ENCODE peak calls at places on chromosomes 6 and 20, in ten cellular contexts. G is AG04450; W is endodermal cell; J is CD8-positive, alpha-beta memory T cell; O is body of pancreas; N is left ventricle myocardium inferior; S is thyroid gland; A is BJ; I is neuronal stem cell; E is aorta. F is an unnamed sample. For H3K27me3, the result is how much of the 10 kb centered on the place peaks cover.

GRCh38 chr6:51934098-51934497 is 153.3 kb downstream of the PKHD1 start:
- DNase-seq in A (no peak), G (no peak), E (no peak), N (no peak), I (no peak), O (no peak), W (peak), S (no peak), J (no peak), F (peak)

GRCh38 chr6:51098801-51099200 is 280.1 kb downstream of the TFAP2B start:
- DNase-seq in G (no peak), N (no peak), A (no peak), E (no peak), I (no peak), O (no peak), W (no peak), J (no peak), S (no peak), F (no peak)

GRCh38 chr20:15387228-15387627 is 1049.8 kb upstream of the FLRT3 start:
- DNase-seq in G (no peak), S (no peak), I (no peak), E (no peak), J (no peak), N (no peak), W (no peak), O (no peak), A (no peak), F (no peak)

GRCh38 chr6:56091159-56091869 is 156.1 kb downstream of the COL21A1 start:
- DNase-seq in J (no peak), O (no peak), N (no peak), A (peak), G (peak), I (no peak), E (no peak), S (no peak), W (no peak), F (no peak)

GRCh38 chr6:12265795-12266194 is 24.4 kb upstream of the EDN1 start:
- DNase-seq in A (no peak), I (no peak), O (no peak), N (no peak), G (no peak), E (no peak), S (no peak), J (no peak), W (no peak), F (no peak)

GRCh38 chr6:46901747-46902362 is 19.9 kb downstream of the ADGRF5 start:
- DNase-seq in G (no peak), S (peak), I (no peak), O (no peak), W (no peak), J (no peak), E (no peak), N (no peak), A (no peak), F (no peak)

GRCh38 chr20:47606414-47607207 is 104.9 kb downstream of the NCOA3 start:
- DNase-seq in A (no peak), I (no peak), N (no peak), J (no peak), W (no peak), O (no peak), S (no peak), E (no peak), G (no peak), F (no peak)

GRCh38 chr6:112231609-112232060 is 22.7 kb downstream of the LAMA4 start:
- DNase-seq in J (no peak), I (no peak), W (no peak), G (no peak), O (no peak), E (no peak), N (no peak), S (no peak), A (peak), F (no peak)

GRCh38 chr20:35305682-35306556 is 13.7 kb upstream of the FAM83C start:
- DNase-seq in G (peak), I (no peak), J (no peak), A (peak), N (no peak), S (no peak), E (peak), O (no peak), W (peak), F (no peak)

GRCh38 chr6:27065183-27065582 is 182.3 kb upstream of the PRSS16 start:
- DNase-seq in J (no peak), A (no peak), O (no peak), N (no peak), W (no peak), G (no peak), S (no peak), E (no peak), I (no peak), F (no peak)

GRCh38 chr20:24951536-24952047 is 2.5 kb downstream of the CST7 start:
- DNase-seq in J (no peak), A (no peak), G (no peak), I (no peak), O (no peak), W (peak), E (no peak), N (no peak), S (no peak), F (no peak)

GRCh38 chr20:19783966-19784401 is 25.9 kb downstream of the RIN2 start:
- DNase-seq in O (peak), J (no peak), N (peak), G (peak), E (no peak), W (no peak), S (peak), A (no peak), I (no peak), F (no peak)

GRCh38 chr20:39661833-39662232 is 699.7 kb downstream of the DHX35 start:
- DNase-seq in N (no peak), S (no peak), J (no peak), A (no peak), W (no peak), E (no peak), O (no peak), I (no peak), G (no peak), F (no peak)

GRCh38 chr6:20952605-20953004 is 418.3 kb downstream of the CDKAL1 start:
- DNase-seq in N (no peak), W (no peak), O (no peak), G (peak), E (no peak), A (peak), J (no peak), I (no peak), S (no peak), F (no peak)

GRCh38 chr6:158416841-158417759 is 104.8 kb downstream of the TULP4 start:
- DNase-seq in J (no peak), O (no peak), E (no peak), G (no peak), I (no peak), N (no peak), S (no peak), W (no peak), A (peak), F (no peak)

GRCh38 chr6:100877851-100878250 is 3.3 kb downstream of the ASCC3 start:
- DNase-seq in N (no peak), W (no peak), O (no peak), I (no peak), A (no peak), J (no peak), G (no peak), E (no peak), S (no peak), F (no peak)
- H3K27me3 ChIP-seq in N (under half), W (under half), O (under half), I (under half), A (under half), J (under half), G (under half), E (under half), S (under half), F (under half)

GRCh38 chr6:100456178-100456880 is 8.4 kb downstream of the SIM1 start:
- DNase-seq in O (no peak), E (no peak), W (no peak), J (no peak), N (no peak), G (no peak), S (no peak), I (no peak), A (no peak), F (peak)

GRCh38 chr6:100455230-100456124 is 9.2 kb downstream of the SIM1 start:
- DNase-seq in A (no peak), S (no peak), I (peak), N (no peak), E (peak), J (no peak), O (peak), W (peak), G (no peak), F (peak)

GRCh38 chr6:100458841-100459154 is 5.9 kb downstream of the SIM1 start:
- DNase-seq in W (no peak), N (no peak), E (no peak), S (no peak), A (no peak), J (no peak), O (no peak), G (no peak), I (no peak), F (no peak)

GRCh38 chr6:100457251-100457990 is 7.3 kb downstream of the SIM1 start:
- DNase-seq in W (peak), A (no peak), E (peak), G (no peak), N (no peak), I (peak), S (no peak), J (no peak), O (no peak), F (peak)

DNA sequence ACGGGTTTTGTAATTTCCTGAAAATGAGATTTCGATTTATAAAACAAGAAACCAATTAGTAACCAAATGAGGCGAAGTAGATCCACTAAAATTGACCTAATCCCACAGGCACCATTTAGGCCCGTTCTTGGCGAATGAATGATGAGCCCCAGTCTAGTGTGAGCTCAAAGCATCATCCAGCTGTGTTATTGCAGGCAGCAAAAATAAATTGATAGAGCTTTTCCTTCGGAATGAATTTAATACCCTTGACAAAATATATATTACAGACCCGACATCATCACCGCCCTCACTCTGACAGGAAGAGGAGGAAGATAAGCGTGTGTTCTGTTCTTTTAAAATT is 7.9 kb downstream of the SIM1 start:
- DNase-seq in I (peak), E (no peak), W (no peak), N (no peak), A (no peak), G (no peak), S (no peak), O (no peak), J (no peak), F (no peak)
- H3K27me3 ChIP-seq in I (half or more), E (under half), W (half or more), N (half or more), A (under half), G (half or more), S (half or more), O (under half), J (half or more), F (half or more)

GRCh38 chr6:363909-364308 is 27.6 kb upstream of the IRF4 start:
- DNase-seq in G (no peak), I (no peak), N (peak), A (no peak), J (no peak), S (no peak), E (peak), W (no peak), O (no peak), F (no peak)

GRCh38 chr6:366389-366788 is 25.2 kb upstream of the IRF4 start:
- DNase-seq in A (no peak), J (no peak), O (no peak), I (no peak), E (no peak), W (no peak), S (no peak), N (no peak), G (no peak), F (no peak)

GRCh38 chr6:366972-367794 is 24.4 kb upstream of the IRF4 start:
- DNase-seq in S (no peak), G (no peak), J (no peak), A (no peak), I (no peak), O (no peak), N (no peak), W (no peak), E (peak), F (no peak)

GRCh38 chr6:364609-365540 is 26.7 kb upstream of the IRF4 start:
- DNase-seq in E (peak), O (no peak), A (no peak), W (no peak), N (no peak), J (no peak), I (no peak), G (no peak), S (no peak), F (no peak)

GRCh38 chr6:365835-366234 is 25.7 kb upstream of the IRF4 start:
- DNase-seq in E (peak), W (no peak), O (no peak), J (no peak), I (no peak), A (no peak), N (no peak), S (no peak), G (no peak), F (no peak)
- H3K27me3 ChIP-seq in E (under half), W (under half), O (under half), J (under half), I (under half), A (under half), N (half or more), S (under half), G (under half), F (under half)

GRCh38 chr20:63138855-63139341 is 77.0 kb downstream of the YTHDF1 start:
- DNase-seq in O (no peak), E (peak), A (no peak), G (no peak), S (no peak), J (no peak), I (no peak), N (no peak), W (no peak), F (no peak)

GRCh38 chr20:63136296-63136695 is 79.6 kb downstream of the YTHDF1 start:
- DNase-seq in G (no peak), I (no peak), W (no peak), S (no peak), J (no peak), A (no peak), N (no peak), O (peak), E (peak), F (no peak)

GRCh38 chr20:63139856-63140255 is 76.1 kb downstream of the YTHDF1 start:
- DNase-seq in O (no peak), I (no peak), G (no peak), W (no peak), E (peak), S (no peak), A (no peak), J (no peak), N (no peak), F (no peak)

GRCh38 chr20:63139369-63139768 is 76.6 kb downstream of the YTHDF1 start:
- DNase-seq in O (no peak), J (no peak), G (no peak), E (peak), S (no peak), A (no peak), W (no peak), N (no peak), I (no peak), F (no peak)

GRCh38 chr20:63137851-63138415 is 78.0 kb downstream of the YTHDF1 start:
- DNase-seq in A (no peak), E (peak), W (no peak), N (no peak), O (no peak), I (no peak), S (no peak), G (no peak), J (no peak), F (no peak)
- H3K27me3 ChIP-seq in A (under half), E (under half), W (under half), N (half or more), O (under half), I (under half), S (under half), G (under half), J (under half), F (under half)

GRCh38 chr20:11277170-11277569 is 603.4 kb upstream of the JAG1 start:
- DNase-seq in N (no peak), G (no peak), I (no peak), E (no peak), W (no peak), A (no peak), O (no peak), J (no peak), S (no peak), F (no peak)
- H3K27me3 ChIP-seq in N (under half), G (under half), I (under half), E (under half), W (under half), A (under half), O (under half), J (under half), S (under half), F (under half)

DNA sequence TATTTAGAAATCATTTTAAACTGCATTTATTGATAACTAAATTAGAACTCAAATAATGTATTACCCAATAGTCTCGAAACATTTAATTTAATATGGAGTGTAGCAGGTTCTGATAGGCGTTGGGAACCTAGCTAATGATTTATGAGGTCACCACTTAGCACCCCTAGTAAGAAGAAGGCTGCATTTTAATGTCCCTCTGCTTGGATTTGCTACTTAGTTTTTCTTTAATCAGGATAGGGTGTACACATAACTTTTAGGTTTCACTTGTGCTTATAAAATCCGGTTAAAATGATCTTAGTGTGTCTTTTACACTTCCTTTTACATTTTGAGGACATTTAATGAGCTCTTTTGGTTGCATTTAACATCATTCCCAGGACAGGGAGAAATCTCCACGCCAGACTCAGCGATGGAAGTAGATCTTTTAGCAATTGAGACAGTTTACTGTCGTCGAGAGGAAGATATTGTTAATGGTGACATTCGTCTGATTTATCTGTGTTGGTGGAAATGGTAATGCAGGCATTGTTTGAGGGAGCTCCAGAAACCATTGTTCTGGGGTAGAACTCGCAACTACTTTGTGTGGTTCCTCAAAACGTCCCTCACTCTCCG is 5.6 kb downstream of the TFAP2A start:
- DNase-seq in A (no peak), E (no peak), I (no peak), G (no peak), J (no peak), W (no peak), O (no peak), N (no peak), S (no peak), F (no peak)
- H3K27me3 ChIP-seq in A (under half), E (under half), I (half or more), G (under half), J (under half), W (half or more), O (under half), N (half or more), S (under half), F (half or more)